ENCODE peak calls at places on chromosome 5, in five cellular contexts. N, K, T, P and R are unnamed samples.

GRCh38 chr5:171534009-171534895 is 114.8 kb downstream of the FGF18 start:
- DNase-seq in K (no peak), T (no peak), N (no peak), P (no peak), R (peak)

GRCh38 chr5:15489571-15490235 is 10.3 kb upstream of the FBXL7 start:
- DNase-seq in T (peak), P (no peak), K (no peak), N (no peak), R (no peak)

GRCh38 chr5:58255970-58256369 is 203.9 kb downstream of the PLK2 start:
- DNase-seq in T (no peak), P (no peak), K (no peak), N (no peak), R (no peak)

GRCh38 chr5:77428033-77428432 is 64.1 kb downstream of the WDR41 start:
- DNase-seq in T (no peak), P (peak), K (no peak), N (no peak), R (no peak)

GRCh38 chr5:2869471-2869870 is 118.0 kb upstream of the IRX2 start:
- DNase-seq in K (no peak), T (no peak), N (no peak), P (no peak), R (no peak)

GRCh38 chr5:100464418-100464817 is 70.8 kb upstream of the FAM174A start:
- DNase-seq in N (no peak), P (peak), K (peak), T (peak), R (no peak)

GRCh38 chr5:159095218-159095617 is 4.5 kb downstream of the EBF1 start:
- DNase-seq in T (no peak), N (no peak), K (no peak), P (no peak), R (no peak)

GRCh38 chr5:134555223-134555790 is 29.8 kb downstream of the JADE2 start:
- DNase-seq in T (no peak), P (no peak), N (no peak), K (no peak), R (no peak)

GRCh38 chr5:175460126-175460525 is 16.1 kb upstream of the DRD1 start:
- DNase-seq in T (peak), N (no peak), P (peak), K (peak), R (no peak)

GRCh38 chr5:87539839-87540238 is 127.1 kb upstream of the CCNH start:
- DNase-seq in T (no peak), N (no peak), P (no peak), K (no peak), R (no peak)

GRCh38 chr5:10439692-10440091 is 2.0 kb upstream of the ROPN1L start:
- DNase-seq in N (no peak), K (no peak), P (no peak), T (no peak), R (no peak)

GRCh38 chr5:28344803-28345433 is 1306.5 kb upstream of the CDH9 start:
- DNase-seq in P (no peak), T (peak), K (peak), N (no peak), R (peak)

GRCh38 chr5:149954798-149955197 is 5.8 kb upstream of the SLC26A2 start:
- DNase-seq in P (no peak), K (no peak), T (no peak), N (no peak), R (no peak)

GRCh38 chr5:103111458-103111857 is 8.5 kb downstream of the GIN1 start:
- DNase-seq in T (no peak), N (peak), P (no peak), K (peak), R (no peak)

GRCh38 chr5:23717486-23717885 is 210.1 kb downstream of the PRDM9 start:
- DNase-seq in T (no peak), P (no peak), K (peak), N (no peak), R (no peak)